ENCODE peak calls at places on chromosomes 3 and 15, in eight cellular contexts. One of them, this sample, is unnamed.

GRCh38 chr15:100175406-100176114 is 166.2 kb downstream of the ADAMTS17 start:
- DNase-seq in Peyer's patch: no peak
- DNase-seq in mammary epithelial cell: no peak
- DNase-seq in lower leg skin: peak
- DNase-seq in AG04450: no peak
- DNase-seq in cardiac muscle cell: no peak
- DNase-seq in cardiac fibroblast: no peak
- DNase-seq in lung: no peak
- DNase-seq in this sample: no peak

GRCh38 chr3:187678869-187679268 is 8.7 kb upstream of the SST start:
- DNase-seq in Peyer's patch: no peak
- DNase-seq in mammary epithelial cell: peak
- DNase-seq in lower leg skin: no peak
- DNase-seq in AG04450: peak
- DNase-seq in cardiac muscle cell: peak
- DNase-seq in cardiac fibroblast: peak
- DNase-seq in lung: no peak
- DNase-seq in this sample: peak

GRCh38 chr15:74489518-74490338 is 28.8 kb upstream of the UBL7 start:
- DNase-seq in Peyer's patch: peak
- DNase-seq in mammary epithelial cell: peak
- DNase-seq in lower leg skin: no peak
- DNase-seq in AG04450: no peak
- DNase-seq in cardiac muscle cell: peak
- DNase-seq in cardiac fibroblast: peak
- DNase-seq in lung: peak
- DNase-seq in this sample: peak

GRCh38 chr15:48644827-48645557 is 517 bp downstream of the FBN1 start:
- DNase-seq in Peyer's patch: no peak
- DNase-seq in mammary epithelial cell: peak
- DNase-seq in lower leg skin: peak
- DNase-seq in AG04450: no peak
- DNase-seq in cardiac muscle cell: peak
- DNase-seq in cardiac fibroblast: peak
- DNase-seq in lung: no peak
- DNase-seq in this sample: peak

GRCh38 chr15:88627463-88627862 is 6.3 kb downstream of the AEN start:
- DNase-seq in Peyer's patch: peak
- DNase-seq in mammary epithelial cell: no peak
- DNase-seq in lower leg skin: no peak
- DNase-seq in AG04450: no peak
- DNase-seq in cardiac muscle cell: no peak
- DNase-seq in cardiac fibroblast: no peak
- DNase-seq in lung: no peak
- DNase-seq in this sample: no peak

GRCh38 chr3:36635731-36636130 is 128.6 kb downstream of the DCLK3 start:
- DNase-seq in Peyer's patch: no peak
- DNase-seq in mammary epithelial cell: peak
- DNase-seq in lower leg skin: no peak
- DNase-seq in AG04450: no peak
- DNase-seq in cardiac muscle cell: no peak
- DNase-seq in cardiac fibroblast: no peak
- DNase-seq in lung: no peak
- DNase-seq in this sample: no peak

GRCh38 chr3:31946484-31947081 is 34.5 kb downstream of the OSBPL10 start:
- DNase-seq in Peyer's patch: no peak
- DNase-seq in mammary epithelial cell: no peak
- DNase-seq in lower leg skin: no peak
- DNase-seq in AG04450: no peak
- DNase-seq in cardiac muscle cell: no peak
- DNase-seq in cardiac fibroblast: no peak
- DNase-seq in lung: no peak
- DNase-seq in this sample: no peak

GRCh38 chr3:46091971-46092703 is 64.9 kb upstream of the XCR1 start:
- DNase-seq in Peyer's patch: no peak
- DNase-seq in mammary epithelial cell: no peak
- DNase-seq in lower leg skin: no peak
- DNase-seq in AG04450: no peak
- DNase-seq in cardiac muscle cell: no peak
- DNase-seq in cardiac fibroblast: no peak
- DNase-seq in lung: no peak
- DNase-seq in this sample: no peak

GRCh38 chr3:189041482-189042090 is 130.2 kb upstream of the TPRG1 start:
- DNase-seq in Peyer's patch: peak
- DNase-seq in mammary epithelial cell: peak
- DNase-seq in lower leg skin: no peak
- DNase-seq in AG04450: no peak
- DNase-seq in cardiac muscle cell: peak
- DNase-seq in cardiac fibroblast: peak
- DNase-seq in lung: peak
- DNase-seq in this sample: peak

GRCh38 chr15:98628216-98628615 is 20.1 kb upstream of the IGF1R start:
- DNase-seq in Peyer's patch: no peak
- DNase-seq in mammary epithelial cell: no peak
- DNase-seq in lower leg skin: no peak
- DNase-seq in AG04450: no peak
- DNase-seq in cardiac muscle cell: no peak
- DNase-seq in cardiac fibroblast: no peak
- DNase-seq in lung: no peak
- DNase-seq in this sample: no peak

GRCh38 chr3:10557783-10558373 is 52.5 kb upstream of the ATP2B2 start:
- DNase-seq in Peyer's patch: no peak
- DNase-seq in mammary epithelial cell: peak
- DNase-seq in lower leg skin: peak
- DNase-seq in AG04450: no peak
- DNase-seq in cardiac muscle cell: no peak
- DNase-seq in cardiac fibroblast: peak
- DNase-seq in lung: no peak
- DNase-seq in this sample: peak

GRCh38 chr15:52228928-52229327 is 37.7 kb upstream of the GNB5 start:
- DNase-seq in Peyer's patch: peak
- DNase-seq in mammary epithelial cell: peak
- DNase-seq in lower leg skin: peak
- DNase-seq in AG04450: no peak
- DNase-seq in cardiac muscle cell: no peak
- DNase-seq in cardiac fibroblast: no peak
- DNase-seq in lung: no peak
- DNase-seq in this sample: no peak

GRCh38 chr15:63896336-63897115 is 62.8 kb upstream of the HERC1 start:
- DNase-seq in Peyer's patch: peak
- DNase-seq in mammary epithelial cell: peak
- DNase-seq in lower leg skin: no peak
- DNase-seq in AG04450: no peak
- DNase-seq in cardiac muscle cell: peak
- DNase-seq in cardiac fibroblast: peak
- DNase-seq in lung: peak
- DNase-seq in this sample: peak

GRCh38 chr3:177596822-177597271 is 399.6 kb upstream of the TBL1XR1 start:
- DNase-seq in Peyer's patch: no peak
- DNase-seq in mammary epithelial cell: peak
- DNase-seq in lower leg skin: no peak
- DNase-seq in AG04450: no peak
- DNase-seq in cardiac muscle cell: no peak
- DNase-seq in cardiac fibroblast: peak
- DNase-seq in lung: no peak
- DNase-seq in this sample: no peak

GRCh38 chr3:107833722-107834416 is 257.0 kb downstream of the CD47 start:
- DNase-seq in Peyer's patch: no peak
- DNase-seq in mammary epithelial cell: no peak
- DNase-seq in lower leg skin: no peak
- DNase-seq in AG04450: no peak
- DNase-seq in cardiac muscle cell: no peak
- DNase-seq in cardiac fibroblast: no peak
- DNase-seq in lung: no peak
- DNase-seq in this sample: no peak

GRCh38 chr3:148158210-148158609 is 539.5 kb upstream of the AGTR1 start:
- DNase-seq in Peyer's patch: no peak
- DNase-seq in mammary epithelial cell: peak
- DNase-seq in lower leg skin: no peak
- DNase-seq in AG04450: peak
- DNase-seq in cardiac muscle cell: no peak
- DNase-seq in cardiac fibroblast: peak
- DNase-seq in lung: no peak
- DNase-seq in this sample: peak

GRCh38 chr3:39727415-39727814 is 82.0 kb upstream of the MYRIP start:
- DNase-seq in Peyer's patch: no peak
- DNase-seq in mammary epithelial cell: no peak
- DNase-seq in lower leg skin: no peak
- DNase-seq in AG04450: no peak
- DNase-seq in cardiac muscle cell: no peak
- DNase-seq in cardiac fibroblast: no peak
- DNase-seq in lung: no peak
- DNase-seq in this sample: no peak

GRCh38 chr15:50256188-50257041 is 9.1 kb downstream of the HDC start:
- DNase-seq in Peyer's patch: no peak
- DNase-seq in mammary epithelial cell: peak
- DNase-seq in lower leg skin: no peak
- DNase-seq in AG04450: peak
- DNase-seq in cardiac muscle cell: no peak
- DNase-seq in cardiac fibroblast: peak
- DNase-seq in lung: peak
- DNase-seq in this sample: peak

GRCh38 chr15:88610756-88611231 is 10.3 kb upstream of the AEN start:
- DNase-seq in Peyer's patch: no peak
- DNase-seq in mammary epithelial cell: no peak
- DNase-seq in lower leg skin: no peak
- DNase-seq in AG04450: no peak
- DNase-seq in cardiac muscle cell: no peak
- DNase-seq in cardiac fibroblast: no peak
- DNase-seq in lung: no peak
- DNase-seq in this sample: no peak

GRCh38 chr3:176714034-176714433 is 483.2 kb downstream of the TBL1XR1 start:
- DNase-seq in Peyer's patch: no peak
- DNase-seq in mammary epithelial cell: no peak
- DNase-seq in lower leg skin: no peak
- DNase-seq in AG04450: no peak
- DNase-seq in cardiac muscle cell: no peak
- DNase-seq in cardiac fibroblast: no peak
- DNase-seq in lung: no peak
- DNase-seq in this sample: no peak

GRCh38 chr3:193868590-193868989 is 267.4 kb upstream of the HES1 start:
- DNase-seq in Peyer's patch: peak
- DNase-seq in mammary epithelial cell: no peak
- DNase-seq in lower leg skin: no peak
- DNase-seq in AG04450: no peak
- DNase-seq in cardiac muscle cell: no peak
- DNase-seq in cardiac fibroblast: no peak
- DNase-seq in lung: no peak
- DNase-seq in this sample: no peak

GRCh38 chr3:193871093-193871485 is 264.9 kb upstream of the HES1 start:
- DNase-seq in Peyer's patch: no peak
- DNase-seq in mammary epithelial cell: no peak
- DNase-seq in lower leg skin: no peak
- DNase-seq in AG04450: no peak
- DNase-seq in cardiac muscle cell: no peak
- DNase-seq in cardiac fibroblast: no peak
- DNase-seq in lung: no peak
- DNase-seq in this sample: no peak

GRCh38 chr3:193870376-193871092 is 265.4 kb upstream of the HES1 start:
- DNase-seq in Peyer's patch: no peak
- DNase-seq in mammary epithelial cell: peak
- DNase-seq in lower leg skin: peak
- DNase-seq in AG04450: no peak
- DNase-seq in cardiac muscle cell: no peak
- DNase-seq in cardiac fibroblast: no peak
- DNase-seq in lung: no peak
- DNase-seq in this sample: no peak

GRCh38 chr3:193872265-193872753 is 263.6 kb upstream of the HES1 start:
- DNase-seq in Peyer's patch: no peak
- DNase-seq in mammary epithelial cell: peak
- DNase-seq in lower leg skin: peak
- DNase-seq in AG04450: peak
- DNase-seq in cardiac muscle cell: no peak
- DNase-seq in cardiac fibroblast: peak
- DNase-seq in lung: no peak
- DNase-seq in this sample: peak

GRCh38 chr3:193869221-193870201 is 266.4 kb upstream of the HES1 start:
- DNase-seq in Peyer's patch: no peak
- DNase-seq in mammary epithelial cell: peak
- DNase-seq in lower leg skin: no peak
- DNase-seq in AG04450: peak
- DNase-seq in cardiac muscle cell: no peak
- DNase-seq in cardiac fibroblast: peak
- DNase-seq in lung: no peak
- DNase-seq in this sample: peak
- H3K4me3 ChIP-seq in Peyer's patch: no peak
- H3K4me3 ChIP-seq in mammary epithelial cell: no peak
- H3K4me3 ChIP-seq in lower leg skin: no peak
- H3K4me3 ChIP-seq in AG04450: peak
- H3K4me3 ChIP-seq in cardiac muscle cell: no peak
- H3K4me3 ChIP-seq in cardiac fibroblast: no peak
- H3K4me3 ChIP-seq in lung: no peak
- H3K4me3 ChIP-seq in this sample: no peak

GRCh38 chr3:172596394-172596706 is 73.1 kb upstream of the TNFSF10 start:
- DNase-seq in Peyer's patch: no peak
- DNase-seq in mammary epithelial cell: no peak
- DNase-seq in lower leg skin: no peak
- DNase-seq in AG04450: no peak
- DNase-seq in cardiac muscle cell: no peak
- DNase-seq in cardiac fibroblast: no peak
- DNase-seq in lung: no peak
- DNase-seq in this sample: no peak
- TF ChIP-seq CTCF in Peyer's patch: no peak
- TF ChIP-seq CTCF in mammary epithelial cell: no peak
- TF ChIP-seq CTCF in lower leg skin: no peak
- TF ChIP-seq CTCF in AG04450: no peak
- TF ChIP-seq CTCF in cardiac muscle cell: no peak
- TF ChIP-seq CTCF in cardiac fibroblast: no peak
- TF ChIP-seq CTCF in lung: no peak
- TF ChIP-seq CTCF in this sample: no peak

GRCh38 chr3:121897296-121897695 is 3.1 kb downstream of the SLC15A2 start:
- DNase-seq in Peyer's patch: no peak
- DNase-seq in mammary epithelial cell: no peak
- DNase-seq in lower leg skin: no peak
- DNase-seq in AG04450: no peak
- DNase-seq in cardiac muscle cell: no peak
- DNase-seq in cardiac fibroblast: no peak
- DNase-seq in lung: no peak
- DNase-seq in this sample: no peak

GRCh38 chr3:121895121-121895520 is 920 bp downstream of the SLC15A2 start:
- DNase-seq in Peyer's patch: no peak
- DNase-seq in mammary epithelial cell: peak
- DNase-seq in lower leg skin: no peak
- DNase-seq in AG04450: no peak
- DNase-seq in cardiac muscle cell: no peak
- DNase-seq in cardiac fibroblast: no peak
- DNase-seq in lung: no peak
- DNase-seq in this sample: no peak

GRCh38 chr3:121896823-121897222 is 2.6 kb downstream of the SLC15A2 start:
- DNase-seq in Peyer's patch: no peak
- DNase-seq in mammary epithelial cell: no peak
- DNase-seq in lower leg skin: no peak
- DNase-seq in AG04450: no peak
- DNase-seq in cardiac muscle cell: no peak
- DNase-seq in cardiac fibroblast: no peak
- DNase-seq in lung: no peak
- DNase-seq in this sample: no peak

GRCh38 chr3:121894191-121894990 is at the start of gene SLC15A2:
- DNase-seq in Peyer's patch: no peak
- DNase-seq in mammary epithelial cell: no peak
- DNase-seq in lower leg skin: no peak
- DNase-seq in AG04450: no peak
- DNase-seq in cardiac muscle cell: peak
- DNase-seq in cardiac fibroblast: peak
- DNase-seq in lung: peak
- DNase-seq in this sample: peak
- H3K4me3 ChIP-seq in Peyer's patch: no peak
- H3K4me3 ChIP-seq in mammary epithelial cell: no peak
- H3K4me3 ChIP-seq in lower leg skin: no peak
- H3K4me3 ChIP-seq in AG04450: no peak
- H3K4me3 ChIP-seq in cardiac muscle cell: no peak
- H3K4me3 ChIP-seq in cardiac fibroblast: no peak
- H3K4me3 ChIP-seq in lung: no peak
- H3K4me3 ChIP-seq in this sample: no peak

GRCh38 chr3:112972158-112972557 is 2.7 kb downstream of the CD200R1 start:
- DNase-seq in Peyer's patch: no peak
- DNase-seq in mammary epithelial cell: no peak
- DNase-seq in lower leg skin: no peak
- DNase-seq in AG04450: no peak
- DNase-seq in cardiac muscle cell: no peak
- DNase-seq in cardiac fibroblast: no peak
- DNase-seq in lung: no peak
- DNase-seq in this sample: no peak
- TF ChIP-seq CTCF in Peyer's patch: no peak
- TF ChIP-seq CTCF in mammary epithelial cell: peak
- TF ChIP-seq CTCF in lower leg skin: no peak
- TF ChIP-seq CTCF in AG04450: no peak
- TF ChIP-seq CTCF in cardiac muscle cell: no peak
- TF ChIP-seq CTCF in cardiac fibroblast: no peak
- TF ChIP-seq CTCF in lung: no peak
- TF ChIP-seq CTCF in this sample: no peak